ENCODE peak calls at places on chromosomes 3 and 15, in four cellular contexts. R is activated T-cell treated with anti-CD3 and anti-CD28 coated beads for 24 hours; E is stimulated activated CD8-positive, alpha-beta memory T cell treated with anti-CD3 and anti-CD28 coated beads, Interleukin-4, amount 100 ng/mL, for 1 hour; B is Caki2. M is an unnamed sample.

GRCh38 chr3:134754768-134755559 is 40.1 kb upstream of the EPHB1 start:
- DNase-seq in R (peak), E (no peak), B (no peak), M (peak)

GRCh38 chr15:82936966-82937647 is 15.4 kb downstream of the HOMER2 start:
- DNase-seq in R (no peak), E (no peak), B (no peak), M (no peak)

GRCh38 chr3:16999871-17000270 is 115.1 kb downstream of the PLCL2 start:
- DNase-seq in R (no peak), E (no peak), B (no peak), M (no peak)

GRCh38 chr3:119497824-119498187 is 541 bp upstream of the TIMMDC1 start:
- DNase-seq in R (no peak), E (no peak), B (peak), M (peak)

GRCh38 chr3:183073839-183074615 is 25.3 kb downstream of the MCCC1 start:
- DNase-seq in R (no peak), E (no peak), B (no peak), M (no peak)

GRCh38 chr3:169283902-169284451 is 379.5 kb downstream of the MECOM start:
- DNase-seq in R (no peak), E (no peak), B (no peak), M (no peak)

GRCh38 chr15:50315814-50316630 is 39.0 kb downstream of the GABPB1 start:
- DNase-seq in R (no peak), E (no peak), B (peak), M (peak)

GRCh38 chr3:12508316-12508715 is 24.0 kb downstream of the TSEN2 start:
- DNase-seq in R (no peak), E (no peak), B (no peak), M (no peak)

GRCh38 chr15:66670198-66670597 is 31.8 kb upstream of the SMAD6 start:
- DNase-seq in R (no peak), E (no peak), B (no peak), M (no peak)

GRCh38 chr15:57951328-57951932 is 114.1 kb downstream of the ALDH1A2 start:
- DNase-seq in R (no peak), E (no peak), B (no peak), M (no peak)

GRCh38 chr3:50269460-50269859 is 513 bp downstream of the SEMA3B start:
- DNase-seq in R (no peak), E (no peak), B (no peak), M (no peak)

GRCh38 chr3:136842294-136842693 is 19.7 kb upstream of the NCK1 start:
- DNase-seq in R (no peak), E (no peak), B (no peak), M (no peak)

GRCh38 chr3:40550168-40550567 is 25.4 kb downstream of the ZNF621 start:
- DNase-seq in R (no peak), E (no peak), B (no peak), M (no peak)

GRCh38 chr15:82132742-82133141 is 86.9 kb upstream of the MEX3B start:
- DNase-seq in R (no peak), E (no peak), B (no peak), M (no peak)

GRCh38 chr15:65841121-65841930 is 28.0 kb upstream of the RAB11A start:
- DNase-seq in R (no peak), E (no peak), B (peak), M (no peak)

GRCh38 chr3:179450901-179451334 is 352 bp downstream of the GNB4 start:
- DNase-seq in R (no peak), E (no peak), B (no peak), M (no peak)

GRCh38 chr3:66822059-66823009 is 175.8 kb upstream of the KBTBD8 start:
- DNase-seq in R (peak), E (peak), B (peak), M (peak)

GRCh38 chr3:141348848-141349247 is 19.5 kb upstream of the ZBTB38 start:
- DNase-seq in R (no peak), E (no peak), B (no peak), M (no peak)

GRCh38 chr15:62068071-62068786 is 1.5 kb downstream of the C2CD4A start:
- DNase-seq in R (no peak), E (no peak), B (peak), M (peak)

GRCh38 chr3:23650371-23651140 is 155.2 kb upstream of the UBE2E1 start:
- DNase-seq in R (no peak), E (no peak), B (peak), M (no peak)

M was measured in LoVo.